ENCODE peak calls at places on chromosomes 6 and 20, in four cellular contexts. One of them, this sample, is unnamed.

GRCh38 chr6:89972024-89972381 is 77.7 kb downstream of the GJA10 start:
- DNase-seq in sigmoid colon: no peak
- DNase-seq in thoracic aorta: no peak
- DNase-seq in PC-9: no peak
- DNase-seq in this sample: no peak

GRCh38 chr6:83053678-83054077 is 12.0 kb downstream of the UBE3D start:
- DNase-seq in PC-9: no peak
- DNase-seq in thoracic aorta: no peak
- DNase-seq in sigmoid colon: no peak
- DNase-seq in this sample: no peak

GRCh38 chr6:46899636-46900035 is 22.1 kb downstream of the ADGRF5 start:
- DNase-seq in sigmoid colon: no peak
- DNase-seq in thoracic aorta: no peak
- DNase-seq in PC-9: no peak
- DNase-seq in this sample: no peak

GRCh38 chr20:2817891-2818595 is 1.9 kb downstream of the TMEM239 start:
- DNase-seq in PC-9: no peak
- DNase-seq in sigmoid colon: no peak
- DNase-seq in thoracic aorta: no peak
- DNase-seq in this sample: no peak

GRCh38 chr6:117206951-117207687 is 58.2 kb upstream of the VGLL2 start:
- DNase-seq in PC-9: no peak
- DNase-seq in thoracic aorta: no peak
- DNase-seq in sigmoid colon: no peak
- DNase-seq in this sample: no peak

GRCh38 chr6:17867880-17868279 is 119.6 kb downstream of the KIF13A start:
- DNase-seq in thoracic aorta: no peak
- DNase-seq in PC-9: peak
- DNase-seq in sigmoid colon: no peak
- DNase-seq in this sample: peak

GRCh38 chr20:22462975-22463914 is 121.1 kb downstream of the FOXA2 start:
- DNase-seq in PC-9: peak
- DNase-seq in thoracic aorta: no peak
- DNase-seq in sigmoid colon: no peak
- DNase-seq in this sample: no peak

GRCh38 chr20:47061549-47061948 is 166.9 kb downstream of the EYA2 start:
- DNase-seq in PC-9: no peak
- DNase-seq in thoracic aorta: no peak
- DNase-seq in sigmoid colon: no peak
- DNase-seq in this sample: no peak

GRCh38 chr20:46751856-46752255 is 42.4 kb downstream of the SLC2A10 start:
- DNase-seq in sigmoid colon: no peak
- DNase-seq in PC-9: no peak
- DNase-seq in thoracic aorta: no peak
- DNase-seq in this sample: no peak

GRCh38 chr6:135540207-135540877 is 42.8 kb upstream of the AHI1 start:
- DNase-seq in thoracic aorta: no peak
- DNase-seq in PC-9: no peak
- DNase-seq in sigmoid colon: no peak
- DNase-seq in this sample: no peak

GRCh38 chr6:67722861-67723261 is 912.2 kb upstream of the ADGRB3 start:
- DNase-seq in thoracic aorta: no peak
- DNase-seq in PC-9: no peak
- DNase-seq in sigmoid colon: no peak
- DNase-seq in this sample: no peak

GRCh38 chr6:18350271-18350670 is 36.9 kb upstream of the RNF144B start:
- DNase-seq in thoracic aorta: no peak
- DNase-seq in sigmoid colon: no peak
- DNase-seq in PC-9: no peak
- DNase-seq in this sample: no peak

GRCh38 chr6:137802408-137803182 is 64.5 kb upstream of the TNFAIP3 start:
- DNase-seq in sigmoid colon: no peak
- DNase-seq in PC-9: no peak
- DNase-seq in thoracic aorta: no peak
- DNase-seq in this sample: no peak

GRCh38 chr20:57698867-57699275 is 10.9 kb downstream of the PMEPA1 start:
- DNase-seq in thoracic aorta: no peak
- DNase-seq in sigmoid colon: no peak
- DNase-seq in PC-9: peak
- DNase-seq in this sample: no peak

GRCh38 chr6:25487012-25487411 is 165.0 kb upstream of the SCGN start:
- DNase-seq in thoracic aorta: no peak
- DNase-seq in sigmoid colon: no peak
- DNase-seq in PC-9: no peak
- DNase-seq in this sample: no peak

GRCh38 chr6:52643158-52643557 is 27.8 kb upstream of the TMEM14A start:
- DNase-seq in sigmoid colon: no peak
- DNase-seq in thoracic aorta: no peak
- DNase-seq in PC-9: no peak
- DNase-seq in this sample: no peak

GRCh38 chr20:2851086-2851485 is 10.5 kb downstream of the VPS16 start:
- DNase-seq in thoracic aorta: no peak
- DNase-seq in PC-9: no peak
- DNase-seq in sigmoid colon: no peak
- DNase-seq in this sample: no peak

GRCh38 chr6:3444276-3445088 is 12.4 kb downstream of the SLC22A23 start:
- DNase-seq in sigmoid colon: no peak
- DNase-seq in thoracic aorta: no peak
- DNase-seq in PC-9: peak
- DNase-seq in this sample: no peak

GRCh38 chr6:73308712-73309533 is 45.2 kb downstream of the DPPA5 start:
- DNase-seq in sigmoid colon: no peak
- DNase-seq in PC-9: peak
- DNase-seq in thoracic aorta: no peak
- DNase-seq in this sample: no peak

GRCh38 chr20:6780414-6780813 is 12.9 kb downstream of the BMP2 start:
- DNase-seq in thoracic aorta: no peak
- DNase-seq in PC-9: no peak
- DNase-seq in sigmoid colon: no peak
- DNase-seq in this sample: no peak

GRCh38 chr6:77502966-77503365 is 39.7 kb upstream of the HTR1B start:
- DNase-seq in PC-9: no peak
- DNase-seq in thoracic aorta: no peak
- DNase-seq in sigmoid colon: no peak
- DNase-seq in this sample: no peak

GRCh38 chr6:54236984-54237383 is 71.3 kb upstream of the TINAG start:
- DNase-seq in sigmoid colon: no peak
- DNase-seq in thoracic aorta: no peak
- DNase-seq in PC-9: no peak
- DNase-seq in this sample: no peak

GRCh38 chr6:142478117-142478516 is 176.3 kb downstream of the ADGRG6 start:
- DNase-seq in sigmoid colon: no peak
- DNase-seq in thoracic aorta: no peak
- DNase-seq in PC-9: no peak
- DNase-seq in this sample: no peak

GRCh38 chr6:113073611-113074191 is 726.6 kb downstream of the RFPL4B start:
- DNase-seq in PC-9: no peak
- DNase-seq in sigmoid colon: no peak
- DNase-seq in thoracic aorta: no peak
- DNase-seq in this sample: peak

GRCh38 chr6:75481936-75482593 is 11.5 kb downstream of the FILIP1 start:
- DNase-seq in PC-9: no peak
- DNase-seq in thoracic aorta: no peak
- DNase-seq in sigmoid colon: no peak
- DNase-seq in this sample: no peak

GRCh38 chr6:43268782-43269272 is 25.5 kb downstream of the TTBK1 start:
- DNase-seq in thoracic aorta: no peak
- DNase-seq in PC-9: no peak
- DNase-seq in sigmoid colon: no peak
- DNase-seq in this sample: no peak

GRCh38 chr6:53033764-53034163 is 31.4 kb upstream of the FBXO9 start:
- DNase-seq in PC-9: no peak
- DNase-seq in sigmoid colon: no peak
- DNase-seq in thoracic aorta: no peak
- DNase-seq in this sample: no peak

GRCh38 chr6:97917369-97917768 is 634.4 kb upstream of the MMS22L start:
- DNase-seq in PC-9: no peak
- DNase-seq in sigmoid colon: no peak
- DNase-seq in thoracic aorta: no peak
- DNase-seq in this sample: no peak

GRCh38 chr20:3262566-3262965 is 23.6 kb upstream of the SLC4A11 start:
- DNase-seq in sigmoid colon: no peak
- DNase-seq in thoracic aorta: no peak
- DNase-seq in PC-9: no peak
- DNase-seq in this sample: no peak

GRCh38 chr6:156919370-156919769 is 142.2 kb downstream of the ARID1B start:
- DNase-seq in thoracic aorta: no peak
- DNase-seq in sigmoid colon: no peak
- DNase-seq in PC-9: no peak
- DNase-seq in this sample: no peak

GRCh38 chr20:20371681-20372080 is 3.8 kb downstream of the INSM1 start:
- DNase-seq in PC-9: no peak
- DNase-seq in thoracic aorta: no peak
- DNase-seq in sigmoid colon: no peak
- DNase-seq in this sample: no peak

GRCh38 chr20:46609043-46609442 is 42.2 kb downstream of the SLC13A3 start:
- DNase-seq in sigmoid colon: no peak
- DNase-seq in thoracic aorta: no peak
- DNase-seq in PC-9: no peak
- DNase-seq in this sample: no peak

GRCh38 chr20:24060851-24061590 is 72.4 kb upstream of the GGTLC1 start:
- DNase-seq in PC-9: no peak
- DNase-seq in sigmoid colon: no peak
- DNase-seq in thoracic aorta: no peak
- DNase-seq in this sample: no peak

GRCh38 chr6:134480593-134480992 is 162.7 kb upstream of the SGK1 start:
- DNase-seq in sigmoid colon: no peak
- DNase-seq in thoracic aorta: no peak
- DNase-seq in PC-9: no peak
- DNase-seq in this sample: no peak

GRCh38 chr6:4910060-4910746 is 93.6 kb downstream of the RPP40 start:
- DNase-seq in thoracic aorta: no peak
- DNase-seq in PC-9: no peak
- DNase-seq in sigmoid colon: no peak
- DNase-seq in this sample: no peak

GRCh38 chr6:40000964-40001515 is 66.8 kb upstream of the MOCS1 start:
- DNase-seq in sigmoid colon: no peak
- DNase-seq in PC-9: no peak
- DNase-seq in thoracic aorta: no peak
- DNase-seq in this sample: no peak

GRCh38 chr6:157392927-157393666 is 12.1 kb downstream of the ZDHHC14 start:
- DNase-seq in PC-9: no peak
- DNase-seq in thoracic aorta: no peak
- DNase-seq in sigmoid colon: no peak
- DNase-seq in this sample: no peak

GRCh38 chr20:35600176-35600995 is 15.2 kb upstream of the SPAG4 start:
- DNase-seq in PC-9: no peak
- DNase-seq in sigmoid colon: peak
- DNase-seq in thoracic aorta: no peak
- DNase-seq in this sample: no peak
- H3K4me3 ChIP-seq in PC-9: no peak
- H3K4me3 ChIP-seq in sigmoid colon: peak
- H3K4me3 ChIP-seq in thoracic aorta: peak
- H3K4me3 ChIP-seq in this sample: no peak

DNA sequence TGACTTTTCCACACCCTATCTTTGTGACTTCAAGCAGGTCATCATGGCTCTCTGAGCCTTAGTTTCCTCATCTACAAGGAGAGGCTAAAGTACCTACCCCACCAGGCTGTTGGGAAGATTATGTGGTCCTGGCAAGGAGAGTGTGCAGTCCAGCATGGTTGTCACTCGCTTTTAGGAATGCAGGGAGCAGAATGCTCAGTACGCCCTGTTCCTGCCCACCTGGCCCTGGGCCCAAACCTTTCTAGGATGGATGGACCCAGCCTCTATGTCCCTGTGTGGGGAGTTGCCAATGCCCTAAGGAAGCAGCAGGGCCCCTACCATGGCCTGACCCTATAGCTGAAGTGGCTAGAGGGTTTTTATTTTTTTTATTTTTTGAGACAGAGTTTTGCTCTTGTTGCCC is 2.0 kb downstream of the CLPSL2 start:
- DNase-seq in thoracic aorta: no peak
- DNase-seq in PC-9: no peak
- DNase-seq in sigmoid colon: no peak
- DNase-seq in this sample: no peak
- H3K4me3 ChIP-seq in thoracic aorta: no peak
- H3K4me3 ChIP-seq in PC-9: no peak
- H3K4me3 ChIP-seq in sigmoid colon: no peak
- H3K4me3 ChIP-seq in this sample: no peak

DNA sequence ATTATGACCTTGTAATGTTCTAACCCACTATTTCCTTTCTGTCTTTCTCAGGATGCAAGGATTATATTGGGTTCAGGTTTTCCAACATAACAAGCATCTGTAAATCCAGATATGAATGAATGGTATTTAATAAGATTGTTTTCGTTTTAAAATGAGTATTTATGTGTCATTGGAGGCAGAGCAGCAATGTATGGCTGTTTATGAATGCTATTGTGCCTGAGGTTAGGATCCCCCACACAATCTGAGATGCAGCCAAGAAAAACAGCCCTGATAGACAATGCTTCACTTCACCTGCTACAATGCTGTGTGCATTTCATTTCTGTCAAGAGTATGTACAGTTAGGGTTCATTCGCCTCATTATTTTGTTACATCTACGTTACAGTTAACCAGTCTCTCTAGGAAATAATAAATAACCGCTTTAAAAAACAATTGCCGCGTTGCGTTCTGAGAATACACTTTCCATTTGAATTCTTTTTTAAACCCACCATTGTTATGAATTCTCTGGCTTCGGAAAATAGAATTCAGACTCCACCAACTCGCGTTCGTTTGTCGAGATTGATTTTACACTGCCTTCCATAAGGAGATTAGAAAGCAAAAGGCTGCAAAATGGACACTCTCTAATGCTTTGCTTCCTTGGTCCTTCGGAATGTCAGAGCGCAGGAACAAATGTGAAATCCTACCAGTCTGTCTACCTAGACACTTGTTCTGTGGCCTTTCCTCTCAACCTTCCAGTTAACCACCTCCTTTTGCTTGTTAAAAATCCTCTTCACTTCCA is 19.5 kb downstream of the TFAP2A start:
- DNase-seq in sigmoid colon: no peak
- DNase-seq in thoracic aorta: no peak
- DNase-seq in PC-9: no peak
- DNase-seq in this sample: no peak
- H3K4me3 ChIP-seq in sigmoid colon: no peak
- H3K4me3 ChIP-seq in thoracic aorta: no peak
- H3K4me3 ChIP-seq in PC-9: no peak
- H3K4me3 ChIP-seq in this sample: no peak

DNA sequence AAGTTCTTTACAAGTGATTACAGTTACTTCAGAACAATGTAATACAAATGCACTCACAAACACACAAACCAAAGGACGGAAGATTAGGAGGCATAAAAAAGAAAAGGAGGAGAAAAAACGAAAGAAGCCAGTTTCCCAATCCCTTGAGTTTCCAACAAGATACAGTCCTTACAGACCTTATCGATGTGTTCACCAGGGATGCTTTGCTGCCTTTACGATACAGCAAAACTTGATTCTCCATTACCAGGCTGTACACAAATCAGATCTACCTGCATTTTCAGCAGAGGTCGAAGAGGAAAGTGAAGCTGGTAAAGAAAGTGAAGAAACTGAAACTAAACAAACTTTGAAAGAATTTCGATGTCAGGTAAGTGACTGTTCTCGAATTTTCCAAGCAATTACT is 62.6 kb upstream of the SMIM8 start:
- DNase-seq in sigmoid colon: no peak
- DNase-seq in PC-9: no peak
- DNase-seq in thoracic aorta: no peak
- DNase-seq in this sample: no peak
- H3K4me3 ChIP-seq in sigmoid colon: no peak
- H3K4me3 ChIP-seq in PC-9: no peak
- H3K4me3 ChIP-seq in thoracic aorta: no peak
- H3K4me3 ChIP-seq in this sample: no peak